ENCODE peak calls at places on chromosomes 1 and 21, in ten cellular contexts. A, X, H, Y, P, V, N, R, L and W are unnamed samples.

GRCh38 chr1:3501856-3502665 is 47.6 kb downstream of the ARHGEF16 start:
- DNase-seq in R (peak), Y (peak), A (peak), L (peak), X (peak), N (peak), H (peak), P (peak), V (peak), W (peak)

GRCh38 chr1:24905979-24906720 is 23.9 kb downstream of the RUNX3 start:
- DNase-seq in Y (no peak), A (no peak), R (no peak), X (peak), N (no peak), H (peak), V (peak), L (no peak), P (no peak), W (peak)

GRCh38 chr1:113780363-113781146 is 21.3 kb upstream of the PHTF1 start:
- DNase-seq in H (no peak), L (no peak), X (no peak), N (no peak), R (no peak), A (no peak), V (no peak), Y (no peak), P (peak), W (no peak)

GRCh38 chr1:97898948-97899347 is 21.9 kb downstream of the DPYD start:
- DNase-seq in A (no peak), R (no peak), N (no peak), X (no peak), V (no peak), P (peak), H (no peak), L (no peak), Y (no peak), W (no peak)

GRCh38 chr1:195738971-195739650 is 869.1 kb downstream of the KCNT2 start:
- DNase-seq in N (no peak), R (no peak), H (no peak), L (no peak), A (no peak), Y (no peak), V (no peak), P (peak), X (no peak), W (no peak)

GRCh38 chr1:235948774-235949427 is 82.2 kb upstream of the LYST start:
- DNase-seq in V (no peak), H (no peak), P (no peak), Y (no peak), X (no peak), R (no peak), L (no peak), A (no peak), N (no peak), W (no peak)

GRCh38 chr1:228141871-228142615 is 2.0 kb downstream of the GUK1 start:
- DNase-seq in X (no peak), L (no peak), H (no peak), P (peak), A (peak), Y (no peak), R (no peak), N (no peak), V (peak), W (peak)

GRCh38 chr1:227950735-227951224 is 3.0 kb upstream of the WNT9A start:
- DNase-seq in A (peak), N (no peak), Y (no peak), L (no peak), H (peak), X (no peak), P (no peak), V (no peak), R (no peak), W (no peak)

GRCh38 chr21:42301371-42302291 is 13.6 kb downstream of the TFF3 start:
- DNase-seq in V (no peak), R (no peak), Y (no peak), X (peak), A (peak), H (no peak), L (no peak), N (no peak), P (no peak), W (no peak)

DNA sequence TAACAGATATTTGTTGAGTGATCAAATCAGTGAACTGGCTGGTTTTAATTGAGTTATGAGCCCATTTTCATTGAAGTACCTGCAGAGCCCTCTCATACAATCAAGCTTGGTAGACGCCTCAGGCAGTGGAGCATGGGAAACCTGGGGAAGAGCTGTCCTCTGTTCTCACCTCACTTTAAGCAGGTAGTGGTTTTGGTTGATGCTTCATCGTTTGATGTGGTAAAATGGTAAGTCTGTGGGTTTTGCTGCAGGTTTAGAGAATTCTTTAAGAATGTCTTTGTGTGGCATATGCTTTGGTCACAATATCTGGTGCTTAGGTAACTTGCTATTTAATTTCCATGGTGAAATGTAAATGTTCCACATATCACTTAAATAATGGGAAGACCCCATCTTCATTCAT is 10.0 kb downstream of the LAMC1 start:
- DNase-seq in H (no peak), V (no peak), Y (no peak), L (no peak), R (no peak), N (no peak), P (no peak), A (no peak), X (no peak), W (no peak)
- H3K27ac ChIP-seq in H (no peak), V (no peak), Y (no peak), L (no peak), R (no peak), N (no peak), P (no peak), A (no peak), X (no peak), W (no peak)

GRCh38 chr1:44240802-44241671 is 27.8 kb downstream of the DMAP1 start:
- DNase-seq in P (no peak), N (no peak), L (no peak), Y (no peak), X (no peak), A (peak), H (no peak), R (no peak), V (no peak), W (no peak)

GRCh38 chr1:44238651-44239050 is 25.4 kb downstream of the DMAP1 start:
- DNase-seq in V (no peak), H (no peak), L (no peak), N (no peak), A (no peak), X (no peak), P (no peak), R (no peak), Y (no peak), W (no peak)

GRCh38 chr1:44239961-44240371 is 26.7 kb downstream of the DMAP1 start:
- DNase-seq in X (peak), H (no peak), R (no peak), Y (no peak), P (no peak), N (no peak), L (peak), V (no peak), A (peak), W (no peak)

GRCh38 chr1:44237721-44238457 is 24.6 kb downstream of the DMAP1 start:
- DNase-seq in N (no peak), A (peak), X (no peak), L (peak), R (peak), H (no peak), Y (peak), V (peak), P (peak), W (no peak)

GRCh38 chr1:44239337-44239960 is 26.2 kb downstream of the DMAP1 start:
- DNase-seq in V (peak), Y (peak), N (no peak), R (peak), X (peak), A (peak), H (no peak), P (peak), L (peak), W (no peak)
- TF ChIP-seq CTCF in V (peak), Y (peak), N (no peak), R (peak), X (peak), A (no peak), H (no peak), P (peak), L (no peak), W (no peak)

GRCh38 chr1:20168547-20169491 is 17.1 kb upstream of the UBXN10 start:
- DNase-seq in A (no peak), P (no peak), Y (no peak), R (peak), L (no peak), N (no peak), H (no peak), V (no peak), X (no peak), W (no peak)

GRCh38 chr1:20164694-20165202 is 21.1 kb upstream of the UBXN10 start:
- DNase-seq in X (peak), Y (peak), H (no peak), L (peak), A (no peak), R (no peak), V (no peak), P (peak), N (no peak), W (peak)

GRCh38 chr1:20167126-20167525 is 18.8 kb upstream of the UBXN10 start:
- DNase-seq in Y (no peak), A (no peak), X (no peak), P (no peak), V (no peak), H (no peak), L (no peak), R (no peak), N (no peak), W (no peak)

GRCh38 chr1:20165522-20165951 is 20.4 kb upstream of the UBXN10 start:
- DNase-seq in N (no peak), H (no peak), A (no peak), X (no peak), Y (peak), L (peak), V (peak), P (no peak), R (peak), W (no peak)

GRCh38 chr1:20166047-20166446 is 19.8 kb upstream of the UBXN10 start:
- DNase-seq in P (no peak), A (no peak), Y (no peak), L (no peak), R (no peak), H (no peak), V (no peak), N (no peak), X (no peak), W (no peak)
- H3K27ac ChIP-seq in P (no peak), A (no peak), Y (no peak), L (no peak), R (no peak), H (no peak), V (no peak), N (no peak), X (no peak), W (no peak)

DNA sequence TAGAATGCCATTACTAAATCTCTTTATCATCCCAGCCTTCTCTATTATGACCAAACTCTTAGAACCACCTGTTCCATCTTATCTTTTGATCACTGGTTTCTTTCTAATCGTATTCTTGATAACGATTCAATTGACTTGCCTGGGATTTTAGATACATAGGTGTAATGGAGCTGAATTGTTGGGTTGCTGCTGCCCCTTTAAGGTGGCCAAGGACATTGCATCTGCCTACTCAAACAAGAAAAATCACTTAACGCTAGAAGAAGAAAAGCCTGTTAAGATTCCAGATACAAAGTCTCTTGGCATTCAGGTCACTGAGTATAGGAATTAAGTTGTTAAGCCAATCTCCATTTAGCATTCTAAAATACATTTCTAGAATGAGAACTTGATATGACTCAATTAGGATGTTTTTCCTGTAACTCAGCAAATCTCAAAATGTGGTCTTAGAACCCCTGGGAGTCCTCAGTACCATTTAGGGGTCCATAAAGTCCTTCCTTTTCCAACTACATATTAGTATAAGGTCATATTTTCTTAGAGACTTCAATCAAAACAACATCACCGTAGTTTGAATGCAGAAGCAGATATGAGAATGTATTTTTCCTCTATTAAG is 12.4 kb downstream of the NEXN start:
- DNase-seq in R (peak), A (no peak), L (peak), Y (peak), H (no peak), V (peak), X (no peak), P (peak), N (no peak), W (no peak)
- TF ChIP-seq CTCF in R (peak), A (no peak), L (peak), Y (peak), H (peak), V (peak), X (peak), P (peak), N (peak), W (peak)

GRCh38 chr1:147472953-147473734 is 68.2 kb upstream of the BCL9 start:
- DNase-seq in R (no peak), A (no peak), X (no peak), H (no peak), Y (peak), L (peak), N (no peak), P (peak), V (no peak), W (no peak)
- H3K27ac ChIP-seq in R (no peak), A (no peak), X (no peak), H (no peak), Y (no peak), L (no peak), N (no peak), P (no peak), V (no peak), W (peak)